ENCODE peak calls at places on chromosome X, in seven cellular contexts. W, V, T, B, A, D and Y are unnamed samples.

GRCh38 chrX:103783971-103784370 is 7.3 kb downstream of the PLP1 start:
- DNase-seq in W (no peak), V (no peak), T (no peak), B (no peak), A (no peak), D (peak; percentile 61), Y (no peak)

GRCh38 chrX:72131317-72132294 is at the start of gene RTL5:
- DNase-seq in W (peak; percentile 36), V (peak; percentile 80), T (no peak), B (peak; percentile 91), A (peak; percentile 89), D (peak; percentile 96), Y (peak; percentile 82)

GRCh38 chrX:1472975-1473374 is 20.3 kb upstream of the ASMTL start:
- DNase-seq in W (no peak), V (no peak), T (no peak), B (no peak), A (no peak), D (no peak), Y (peak; percentile 4)

GRCh38 chrX:150772150-150772970 is 79.2 kb downstream of the MTMR1 start:
- DNase-seq in W (no peak), V (peak; percentile 89), T (peak; percentile 63), B (peak; percentile 85), A (peak; percentile 72), D (peak; percentile 77), Y (peak; percentile 82)

GRCh38 chrX:51894697-51895336 is 1.4 kb downstream of the MAGED1 start:
- DNase-seq in W (no peak), V (peak; percentile 49), T (no peak), B (peak; percentile 14), A (no peak), D (peak; percentile 66), Y (no peak)

GRCh38 chrX:145405012-145405411 is 157.7 kb downstream of the SPANXN1 start:
- DNase-seq in W (no peak), V (no peak), T (peak; percentile 7), B (peak; percentile 38), A (no peak), D (no peak), Y (no peak)

GRCh38 chrX:147342197-147342596 is 527.7 kb upstream of the CXorf51A start:
- DNase-seq in W (no peak), V (no peak), T (no peak), B (no peak), A (no peak), D (no peak), Y (no peak)

GRCh38 chrX:115372026-115372610 is 82.6 kb downstream of the LUZP4 start:
- DNase-seq in W (no peak), V (no peak), T (peak; percentile 22), B (peak; percentile 50), A (no peak), D (no peak), Y (no peak)

GRCh38 chrX:24506082-24506481 is 41.0 kb downstream of the PDK3 start:
- DNase-seq in W (no peak), V (no peak), T (peak; percentile 54), B (no peak), A (no peak), D (no peak), Y (no peak)

GRCh38 chrX:39244146-39244545 is 442.9 kb downstream of the MID1IP1 start:
- DNase-seq in W (no peak), V (no peak), T (no peak), B (no peak), A (no peak), D (no peak), Y (no peak)

GRCh38 chrX:151488677-151489076 is 74.8 kb upstream of the PASD1 start:
- DNase-seq in W (no peak), V (no peak), T (peak; percentile 7), B (peak; percentile 9), A (no peak), D (no peak), Y (no peak)

GRCh38 chrX:28586891-28587635 is at the start of gene IL1RAPL1:
- DNase-seq in W (no peak), V (no peak), T (peak; percentile 18), B (peak; percentile 42), A (no peak), D (no peak), Y (no peak)

GRCh38 chrX:31099536-31100090 is 27.8 kb upstream of the FTHL17 start:
- DNase-seq in W (no peak), V (no peak), T (no peak), B (no peak), A (no peak), D (no peak), Y (no peak)

GRCh38 chrX:143082537-143082936 is 56.8 kb downstream of the SPANXN4 start:
- DNase-seq in W (no peak), V (no peak), T (no peak), B (no peak), A (no peak), D (no peak), Y (no peak)

GRCh38 chrX:135185795-135186443 is 14.7 kb upstream of the CT55 start:
- DNase-seq in W (peak; percentile 4), V (peak; percentile 32), T (peak; percentile 37), B (peak; percentile 65), A (no peak), D (no peak), Y (no peak)

GRCh38 chrX:18652636-18653035 is 19.3 kb downstream of the RS1 start:
- DNase-seq in W (no peak), V (no peak), T (no peak), B (no peak), A (no peak), D (no peak), Y (no peak)

GRCh38 chrX:37958493-37959211 is 47.7 kb upstream of the SYTL5 start:
- DNase-seq in W (peak; percentile 23), V (no peak), T (no peak), B (no peak), A (no peak), D (no peak), Y (no peak)

GRCh38 chrX:72620550-72621145 is 48.0 kb upstream of the HDAC8 start:
- DNase-seq in W (peak; percentile 37), V (no peak), T (peak; percentile 64), B (no peak), A (peak; percentile 41), D (peak; percentile 83), Y (no peak)

GRCh38 chrX:110734894-110735541 is 60.6 kb downstream of the CHRDL1 start:
- DNase-seq in W (peak; percentile 1), V (no peak), T (peak; percentile 27), B (peak; percentile 29), A (no peak), D (no peak), Y (no peak)

GRCh38 chrX:108139303-108139702 is 47.7 kb downstream of the ATG4A start:
- DNase-seq in W (no peak), V (no peak), T (no peak), B (no peak), A (no peak), D (no peak), Y (no peak)

GRCh38 chrX:107207089-107207488 is 678 bp downstream of the DNAAF6 start:
- DNase-seq in W (no peak), V (no peak), T (no peak), B (no peak), A (no peak), D (no peak), Y (no peak)

GRCh38 chrX:42241421-42241820 is 318.1 kb upstream of the CASK start:
- DNase-seq in W (no peak), V (no peak), T (no peak), B (no peak), A (no peak), D (no peak), Y (no peak)

GRCh38 chrX:105462191-105462590 is 241.7 kb upstream of the TEX13A start:
- DNase-seq in W (no peak), V (no peak), T (no peak), B (no peak), A (no peak), D (no peak), Y (no peak)

GRCh38 chrX:47515941-47516649 is 33.1 kb upstream of the ZNF41 start:
- DNase-seq in W (no peak), V (no peak), T (peak; percentile 17), B (no peak), A (no peak), D (no peak), Y (no peak)

GRCh38 chrX:24395775-24396174 is 35.3 kb downstream of the SUPT20HL1 start:
- DNase-seq in W (peak; percentile 26), V (no peak), T (peak; percentile 40), B (peak; percentile 78), A (no peak), D (no peak), Y (no peak)

GRCh38 chrX:11239230-11239629 is 54.0 kb upstream of the AMELX start:
- DNase-seq in W (peak; percentile 23), V (no peak), T (no peak), B (no peak), A (no peak), D (no peak), Y (no peak)

GRCh38 chrX:8453619-8454018 is 11.0 kb upstream of the VCX3B start:
- DNase-seq in W (no peak), V (no peak), T (no peak), B (no peak), A (no peak), D (no peak), Y (no peak)

GRCh38 chrX:46257451-46257879 is 287.8 kb downstream of the ZNF674 start:
- DNase-seq in W (no peak), V (no peak), T (no peak), B (no peak), A (no peak), D (no peak), Y (no peak)

GRCh38 chrX:40952855-40953254 is 132.4 kb upstream of the USP9X start:
- DNase-seq in W (no peak), V (no peak), T (no peak), B (no peak), A (no peak), D (no peak), Y (no peak)

GRCh38 chrX:82945332-82945731 is 562.8 kb upstream of the POU3F4 start:
- DNase-seq in W (no peak), V (no peak), T (no peak), B (no peak), A (no peak), D (no peak), Y (no peak)
- TF ChIP-seq CTCF in W (no peak), V (no peak), T (no peak), B (no peak), A (no peak), D (no peak), Y (no peak)

GRCh38 chrX:70754169-70754843 is 154.2 kb downstream of the TEX11 start:
- DNase-seq in W (no peak), V (no peak), T (no peak), B (no peak), A (no peak), D (no peak), Y (no peak)
- TF ChIP-seq CTCF in W (no peak), V (no peak), T (no peak), B (no peak), A (no peak), D (no peak), Y (no peak)

DNA sequence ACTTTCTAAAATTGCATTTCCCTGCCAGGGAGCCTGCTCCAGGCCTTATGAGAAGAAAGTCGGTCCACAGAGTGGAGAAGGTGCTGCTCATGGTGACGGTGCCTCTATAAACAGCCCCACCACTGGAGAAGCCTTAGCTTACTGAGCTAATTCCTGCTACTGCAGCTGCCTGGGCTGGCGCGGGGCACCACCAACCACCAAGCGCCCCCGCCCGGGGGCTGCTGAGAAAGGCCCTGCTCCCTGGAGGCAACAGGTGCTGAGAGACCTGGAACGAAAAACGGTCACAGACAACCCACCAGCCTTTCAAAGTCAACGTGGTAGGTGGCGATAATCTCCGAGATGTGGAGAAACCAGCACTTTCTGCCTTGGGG is 2.9 kb downstream of the HCFC1 start:
- DNase-seq in W (no peak), V (no peak), T (no peak), B (peak; percentile 52), A (no peak), D (no peak), Y (no peak)
- TF ChIP-seq CTCF in W (no peak), V (no peak), T (no peak), B (no peak), A (no peak), D (no peak), Y (no peak)

GRCh38 chrX:20265221-20265725 is 1.4 kb downstream of the RPS6KA3 start:
- DNase-seq in W (no peak), V (peak; percentile 25), T (peak; percentile 26), B (peak; percentile 75), A (peak; percentile 74), D (peak; percentile 73), Y (no peak)
- TF ChIP-seq CTCF in W (no peak), V (no peak), T (no peak), B (no peak), A (no peak), D (no peak), Y (no peak)